ENCODE peak calls at places on chromosome 4, in six cellular contexts. U is immature natural killer cell; S is stimulated activated CD4-positive, alpha-beta T cell treated with anti-CD3 and anti-CD28 coated beads, Interleukin-1b, Interleukin-23, amount 100 ng/mL, for 24 hours; B is NCI-H1694 treated with DMSO at 0.1 percent for 48 hours; J is MV-4-11; F is MG63. V is an unnamed sample.

GRCh38 chr4:176387571-176387970 is 67.8 kb downstream of the SPCS3 start:
- DNase-seq in F (no peak), U (no peak), S (no peak), B (no peak), J (no peak), V (no peak)

GRCh38 chr4:139210486-139210885 is 33.5 kb upstream of the ELF2 start:
- DNase-seq in B (no peak), U (no peak), S (no peak), F (no peak), J (no peak), V (no peak)

GRCh38 chr4:98113005-98113404 is 30.3 kb downstream of the STPG2 start:
- DNase-seq in J (no peak), F (no peak), B (peak; percentile 41), S (no peak), U (peak; percentile 11), V (no peak)

GRCh38 chr4:188145626-188146025 is 6.4 kb downstream of the TRIML1 start:
- DNase-seq in U (no peak), S (no peak), F (no peak), B (no peak), J (no peak), V (no peak)

GRCh38 chr4:65665951-65666523 is 4.3 kb downstream of the EPHA5 start:
- DNase-seq in B (peak; percentile 60), F (peak; percentile 48), J (no peak), S (no peak), U (no peak), V (no peak)

GRCh38 chr4:155582971-155583437 is 83.6 kb upstream of the GUCY1A1 start:
- DNase-seq in J (no peak), U (peak; percentile 44), F (no peak), B (no peak), S (no peak), V (no peak)

GRCh38 chr4:186684889-186685309 is 38.8 kb downstream of the FAT1 start:
- DNase-seq in S (no peak), B (no peak), U (no peak), J (no peak), F (no peak), V (no peak)

GRCh38 chr4:27003602-27004238 is 143.1 kb downstream of the STIM2 start:
- DNase-seq in S (peak; percentile 7), U (no peak), F (no peak), B (no peak), J (no peak), V (no peak)

GRCh38 chr4:169774466-169775445 is 17.0 kb upstream of the HPF1 start:
- DNase-seq in J (no peak), U (peak; percentile 22), S (no peak), F (no peak), B (no peak), V (no peak)

GRCh38 chr4:47490550-47490949 is 5.5 kb downstream of the ATP10D start:
- DNase-seq in B (peak; percentile 33), F (peak; percentile 12), S (no peak), U (peak; percentile 22), J (peak; percentile 23), V (no peak)

GRCh38 chr4:10054571-10055041 is 33.3 kb upstream of the SLC2A9 start:
- DNase-seq in J (no peak), S (no peak), U (no peak), B (no peak), F (no peak), V (no peak)

GRCh38 chr4:99300934-99301333 is 10.1 kb upstream of the ADH1A start:
- DNase-seq in S (no peak), J (no peak), B (no peak), F (peak; percentile 39), U (no peak), V (no peak)

V was measured in GM19239.